ENCODE peak calls at places on chromosomes 7 and 10, in eight cellular contexts. One of them, this sample, is unnamed.

GRCh38 chr10:114917459-114917858 is 20.5 kb upstream of the TRUB1 start:
- ATAC-seq in A549: no peak
- ATAC-seq in right lobe of liver: no peak
- ATAC-seq in heart left ventricle: no peak
- ATAC-seq in gastrocnemius medialis: no peak
- ATAC-seq in K562: no peak
- ATAC-seq in IMR-90: no peak
- ATAC-seq in GM12878: no peak
- ATAC-seq in this sample: no peak

GRCh38 chr10:123241391-123242141 is 87.4 kb downstream of the BUB3 start:
- ATAC-seq in A549: no peak
- ATAC-seq in right lobe of liver: peak
- ATAC-seq in heart left ventricle: no peak
- ATAC-seq in gastrocnemius medialis: no peak
- ATAC-seq in K562: no peak
- ATAC-seq in IMR-90: no peak
- ATAC-seq in GM12878: peak
- ATAC-seq in this sample: no peak

GRCh38 chr10:27383595-27384542 is 120.2 kb upstream of the RAB18 start:
- ATAC-seq in A549: peak
- ATAC-seq in right lobe of liver: peak
- ATAC-seq in heart left ventricle: no peak
- ATAC-seq in gastrocnemius medialis: no peak
- ATAC-seq in K562: no peak
- ATAC-seq in IMR-90: peak
- ATAC-seq in GM12878: no peak
- ATAC-seq in this sample: no peak

GRCh38 chr7:81284576-81284975 is 365.7 kb upstream of the SEMA3C start:
- ATAC-seq in A549: no peak
- ATAC-seq in right lobe of liver: no peak
- ATAC-seq in heart left ventricle: no peak
- ATAC-seq in gastrocnemius medialis: no peak
- ATAC-seq in K562: no peak
- ATAC-seq in IMR-90: peak
- ATAC-seq in GM12878: no peak
- ATAC-seq in this sample: no peak

GRCh38 chr10:563827-564226 is 125.6 kb downstream of the DIP2C start:
- ATAC-seq in A549: no peak
- ATAC-seq in right lobe of liver: no peak
- ATAC-seq in heart left ventricle: no peak
- ATAC-seq in gastrocnemius medialis: no peak
- ATAC-seq in K562: no peak
- ATAC-seq in IMR-90: no peak
- ATAC-seq in GM12878: no peak
- ATAC-seq in this sample: no peak

GRCh38 chr10:31707578-31708411 is 220.8 kb downstream of the ARHGAP12 start:
- ATAC-seq in A549: no peak
- ATAC-seq in right lobe of liver: peak
- ATAC-seq in heart left ventricle: peak
- ATAC-seq in gastrocnemius medialis: peak
- ATAC-seq in K562: no peak
- ATAC-seq in IMR-90: peak
- ATAC-seq in GM12878: peak
- ATAC-seq in this sample: peak

GRCh38 chr10:16643502-16643901 is 121.8 kb upstream of the C1QL3 start:
- ATAC-seq in A549: no peak
- ATAC-seq in right lobe of liver: no peak
- ATAC-seq in heart left ventricle: no peak
- ATAC-seq in gastrocnemius medialis: no peak
- ATAC-seq in K562: no peak
- ATAC-seq in IMR-90: no peak
- ATAC-seq in GM12878: no peak
- ATAC-seq in this sample: no peak

GRCh38 chr7:127754457-127754856 is 102.5 kb downstream of the SND1 start:
- ATAC-seq in A549: no peak
- ATAC-seq in right lobe of liver: peak
- ATAC-seq in heart left ventricle: no peak
- ATAC-seq in gastrocnemius medialis: no peak
- ATAC-seq in K562: peak
- ATAC-seq in IMR-90: no peak
- ATAC-seq in GM12878: no peak
- ATAC-seq in this sample: no peak

GRCh38 chr7:127858915-127859189 is 172.4 kb downstream of the LRRC4 start:
- ATAC-seq in A549: no peak
- ATAC-seq in right lobe of liver: no peak
- ATAC-seq in heart left ventricle: no peak
- ATAC-seq in gastrocnemius medialis: no peak
- ATAC-seq in K562: no peak
- ATAC-seq in IMR-90: no peak
- ATAC-seq in GM12878: peak
- ATAC-seq in this sample: no peak

GRCh38 chr7:17581301-17581700 is 282.8 kb downstream of the AHR start:
- ATAC-seq in A549: no peak
- ATAC-seq in right lobe of liver: peak
- ATAC-seq in heart left ventricle: no peak
- ATAC-seq in gastrocnemius medialis: no peak
- ATAC-seq in K562: no peak
- ATAC-seq in IMR-90: no peak
- ATAC-seq in GM12878: no peak
- ATAC-seq in this sample: no peak

GRCh38 chr10:72563327-72563932 is 62.4 kb downstream of the MICU1 start:
- ATAC-seq in A549: no peak
- ATAC-seq in right lobe of liver: peak
- ATAC-seq in heart left ventricle: no peak
- ATAC-seq in gastrocnemius medialis: no peak
- ATAC-seq in K562: no peak
- ATAC-seq in IMR-90: no peak
- ATAC-seq in GM12878: peak
- ATAC-seq in this sample: no peak

GRCh38 chr7:22723171-22723601 is 3.8 kb upstream of the IL6 start:
- ATAC-seq in A549: no peak
- ATAC-seq in right lobe of liver: peak
- ATAC-seq in heart left ventricle: peak
- ATAC-seq in gastrocnemius medialis: no peak
- ATAC-seq in K562: no peak
- ATAC-seq in IMR-90: no peak
- ATAC-seq in GM12878: no peak
- ATAC-seq in this sample: no peak

GRCh38 chr7:22677680-22678079 is 49.3 kb upstream of the IL6 start:
- ATAC-seq in A549: no peak
- ATAC-seq in right lobe of liver: peak
- ATAC-seq in heart left ventricle: no peak
- ATAC-seq in gastrocnemius medialis: no peak
- ATAC-seq in K562: no peak
- ATAC-seq in IMR-90: no peak
- ATAC-seq in GM12878: no peak
- ATAC-seq in this sample: no peak

GRCh38 chr10:66301078-66301477 is 624.8 kb upstream of the LRRTM3 start:
- ATAC-seq in A549: no peak
- ATAC-seq in right lobe of liver: peak
- ATAC-seq in heart left ventricle: no peak
- ATAC-seq in gastrocnemius medialis: no peak
- ATAC-seq in K562: no peak
- ATAC-seq in IMR-90: no peak
- ATAC-seq in GM12878: no peak
- ATAC-seq in this sample: no peak

GRCh38 chr7:54960517-54960916 is 58.3 kb upstream of the EGFR start:
- ATAC-seq in A549: no peak
- ATAC-seq in right lobe of liver: no peak
- ATAC-seq in heart left ventricle: no peak
- ATAC-seq in gastrocnemius medialis: no peak
- ATAC-seq in K562: no peak
- ATAC-seq in IMR-90: peak
- ATAC-seq in GM12878: peak
- ATAC-seq in this sample: no peak

GRCh38 chr10:34280599-34281374 is 534.3 kb downstream of the PARD3 start:
- ATAC-seq in A549: peak
- ATAC-seq in right lobe of liver: peak
- ATAC-seq in heart left ventricle: peak
- ATAC-seq in gastrocnemius medialis: peak
- ATAC-seq in K562: peak
- ATAC-seq in IMR-90: peak
- ATAC-seq in GM12878: peak
- ATAC-seq in this sample: peak

GRCh38 chr10:48603421-48604038 is 1.3 kb downstream of the ARHGAP22 start:
- ATAC-seq in A549: no peak
- ATAC-seq in right lobe of liver: no peak
- ATAC-seq in heart left ventricle: no peak
- ATAC-seq in gastrocnemius medialis: no peak
- ATAC-seq in K562: no peak
- ATAC-seq in IMR-90: no peak
- ATAC-seq in GM12878: no peak
- ATAC-seq in this sample: no peak
- H3K4me3 ChIP-seq in A549: no peak
- H3K4me3 ChIP-seq in right lobe of liver: no peak
- H3K4me3 ChIP-seq in heart left ventricle: peak
- H3K4me3 ChIP-seq in gastrocnemius medialis: no peak
- H3K4me3 ChIP-seq in K562: no peak
- H3K4me3 ChIP-seq in IMR-90: peak
- H3K4me3 ChIP-seq in GM12878: no peak
- H3K4me3 ChIP-seq in this sample: peak

GRCh38 chr10:75034131-75034512 is 77.3 kb upstream of the SAMD8 start:
- ATAC-seq in A549: no peak
- ATAC-seq in right lobe of liver: no peak
- ATAC-seq in heart left ventricle: peak
- ATAC-seq in gastrocnemius medialis: peak
- ATAC-seq in K562: no peak
- ATAC-seq in IMR-90: no peak
- ATAC-seq in GM12878: peak
- ATAC-seq in this sample: no peak

GRCh38 chr10:75033399-75034130 is 77.9 kb upstream of the SAMD8 start:
- ATAC-seq in A549: no peak
- ATAC-seq in right lobe of liver: peak
- ATAC-seq in heart left ventricle: peak
- ATAC-seq in gastrocnemius medialis: peak
- ATAC-seq in K562: peak
- ATAC-seq in IMR-90: no peak
- ATAC-seq in GM12878: no peak
- ATAC-seq in this sample: peak

GRCh38 chr10:75032119-75032518 is 79.3 kb upstream of the SAMD8 start:
- ATAC-seq in A549: no peak
- ATAC-seq in right lobe of liver: no peak
- ATAC-seq in heart left ventricle: no peak
- ATAC-seq in gastrocnemius medialis: no peak
- ATAC-seq in K562: no peak
- ATAC-seq in IMR-90: no peak
- ATAC-seq in GM12878: no peak
- ATAC-seq in this sample: no peak

GRCh38 chr10:75034714-75035258 is 76.7 kb upstream of the SAMD8 start:
- ATAC-seq in A549: no peak
- ATAC-seq in right lobe of liver: no peak
- ATAC-seq in heart left ventricle: no peak
- ATAC-seq in gastrocnemius medialis: no peak
- ATAC-seq in K562: peak
- ATAC-seq in IMR-90: no peak
- ATAC-seq in GM12878: no peak
- ATAC-seq in this sample: no peak

GRCh38 chr10:75032813-75033212 is 78.6 kb upstream of the SAMD8 start:
- ATAC-seq in A549: no peak
- ATAC-seq in right lobe of liver: no peak
- ATAC-seq in heart left ventricle: no peak
- ATAC-seq in gastrocnemius medialis: no peak
- ATAC-seq in K562: no peak
- ATAC-seq in IMR-90: no peak
- ATAC-seq in GM12878: no peak
- ATAC-seq in this sample: no peak
- TF ChIP-seq POLR2A in A549: no peak
- TF ChIP-seq POLR2A in right lobe of liver: no peak
- TF ChIP-seq POLR2A in heart left ventricle: no peak
- TF ChIP-seq POLR2A in gastrocnemius medialis: no peak
- TF ChIP-seq POLR2A in K562: no peak
- TF ChIP-seq POLR2A in IMR-90: no peak
- TF ChIP-seq POLR2A in GM12878: no peak
- TF ChIP-seq POLR2A in this sample: no peak

DNA sequence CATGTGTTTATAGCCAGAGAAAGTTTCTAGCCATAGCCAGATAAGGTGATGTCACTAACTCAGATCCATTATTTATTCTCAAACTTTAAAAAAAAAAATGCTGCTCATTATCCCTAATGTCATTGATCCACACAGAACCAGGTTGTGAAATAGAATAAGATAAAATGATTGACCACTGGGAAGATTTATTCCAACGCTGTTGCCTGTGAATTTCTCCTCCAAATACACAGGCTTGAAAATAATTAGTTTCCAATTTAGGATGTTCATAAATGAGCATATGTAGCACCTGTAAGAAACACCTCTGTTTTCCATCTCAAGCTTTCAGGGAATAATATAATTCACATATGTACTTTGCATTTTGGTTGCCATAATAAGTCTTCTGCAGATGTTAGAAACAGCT is 283.1 kb upstream of the DKK1 start:
- ATAC-seq in A549: no peak
- ATAC-seq in right lobe of liver: no peak
- ATAC-seq in heart left ventricle: no peak
- ATAC-seq in gastrocnemius medialis: no peak
- ATAC-seq in K562: no peak
- ATAC-seq in IMR-90: no peak
- ATAC-seq in GM12878: no peak
- ATAC-seq in this sample: no peak
- H3K27ac ChIP-seq in A549: no peak
- H3K27ac ChIP-seq in right lobe of liver: no peak
- H3K27ac ChIP-seq in heart left ventricle: no peak
- H3K27ac ChIP-seq in gastrocnemius medialis: no peak
- H3K27ac ChIP-seq in K562: no peak
- H3K27ac ChIP-seq in IMR-90: no peak
- H3K27ac ChIP-seq in GM12878: no peak
- H3K27ac ChIP-seq in this sample: no peak

GRCh38 chr7:74033372-74034311 is 5.7 kb downstream of the ELN start:
- ATAC-seq in A549: no peak
- ATAC-seq in right lobe of liver: peak
- ATAC-seq in heart left ventricle: peak
- ATAC-seq in gastrocnemius medialis: peak
- ATAC-seq in K562: peak
- ATAC-seq in IMR-90: no peak
- ATAC-seq in GM12878: no peak
- ATAC-seq in this sample: peak
- H3K4me3 ChIP-seq in A549: no peak
- H3K4me3 ChIP-seq in right lobe of liver: no peak
- H3K4me3 ChIP-seq in heart left ventricle: no peak
- H3K4me3 ChIP-seq in gastrocnemius medialis: peak
- H3K4me3 ChIP-seq in K562: no peak
- H3K4me3 ChIP-seq in IMR-90: no peak
- H3K4me3 ChIP-seq in GM12878: no peak
- H3K4me3 ChIP-seq in this sample: peak

GRCh38 chr10:6144609-6145413 is 56.0 kb downstream of the RBM17 start:
- ATAC-seq in A549: peak
- ATAC-seq in right lobe of liver: peak
- ATAC-seq in heart left ventricle: peak
- ATAC-seq in gastrocnemius medialis: peak
- ATAC-seq in K562: peak
- ATAC-seq in IMR-90: peak
- ATAC-seq in GM12878: peak
- ATAC-seq in this sample: peak
- TF ChIP-seq POLR2A in A549: peak
- TF ChIP-seq POLR2A in right lobe of liver: peak
- TF ChIP-seq POLR2A in heart left ventricle: peak
- TF ChIP-seq POLR2A in gastrocnemius medialis: peak
- TF ChIP-seq POLR2A in K562: peak
- TF ChIP-seq POLR2A in IMR-90: peak
- TF ChIP-seq POLR2A in GM12878: peak
- TF ChIP-seq POLR2A in this sample: peak

GRCh38 chr7:76337147-76337546 is 21.6 kb downstream of the YWHAG start:
- ATAC-seq in A549: no peak
- ATAC-seq in right lobe of liver: no peak
- ATAC-seq in heart left ventricle: no peak
- ATAC-seq in gastrocnemius medialis: no peak
- ATAC-seq in K562: no peak
- ATAC-seq in IMR-90: no peak
- ATAC-seq in GM12878: no peak
- ATAC-seq in this sample: no peak
- H3K27ac ChIP-seq in A549: no peak
- H3K27ac ChIP-seq in right lobe of liver: no peak
- H3K27ac ChIP-seq in heart left ventricle: peak
- H3K27ac ChIP-seq in gastrocnemius medialis: peak
- H3K27ac ChIP-seq in K562: peak
- H3K27ac ChIP-seq in IMR-90: no peak
- H3K27ac ChIP-seq in GM12878: no peak
- H3K27ac ChIP-seq in this sample: no peak